ENCODE peak calls at places on chromosomes 7 and 10, in six cellular contexts. C, P, G, R, S and L are unnamed samples.

GRCh38 chr10:10587744-10588393 is 429.8 kb upstream of the CELF2 start:
- DNase-seq in G (no peak), P (no peak), R (no peak), S (no peak), C (no peak), L (no peak)

GRCh38 chr7:88312061-88312663 is 5.5 kb upstream of the STEAP4 start:
- DNase-seq in G (peak; percentile 62), C (no peak), P (no peak), S (peak; percentile 76), R (no peak), L (no peak)

GRCh38 chr7:78939669-78940068 is 513.8 kb downstream of the MAGI2 start:
- DNase-seq in S (no peak), G (no peak), R (no peak), P (no peak), C (no peak), L (no peak)

GRCh38 chr10:86556933-86557649 is 35.5 kb upstream of the WAPL start:
- DNase-seq in P (no peak), R (no peak), S (no peak), G (no peak), C (no peak), L (no peak)

GRCh38 chr7:132141109-132141508 is 435.2 kb downstream of the PLXNA4 start:
- DNase-seq in G (no peak), R (no peak), P (no peak), C (no peak), S (no peak), L (no peak)

GRCh38 chr10:34116780-34117179 is 698.3 kb downstream of the PARD3 start:
- DNase-seq in S (no peak), C (no peak), P (no peak), G (no peak), R (no peak), L (no peak)

GRCh38 chr7:45695249-45695995 is 121.3 kb downstream of the ADCY1 start:
- DNase-seq in R (no peak), G (no peak), C (no peak), P (no peak), S (no peak), L (no peak)

GRCh38 chr10:94224656-94225055 is 138.1 kb downstream of the NOC3L start:
- DNase-seq in P (no peak), G (no peak), C (no peak), S (no peak), R (no peak), L (no peak)

GRCh38 chr10:78963074-78964034 is 105.4 kb upstream of the ZMIZ1 start:
- DNase-seq in C (no peak), P (no peak), S (no peak), R (no peak), G (no peak), L (no peak)

GRCh38 chr7:137944168-137944567 is 57.7 kb downstream of the CREB3L2 start:
- DNase-seq in P (peak; percentile 28), S (no peak), C (no peak), R (no peak), G (no peak), L (no peak)

GRCh38 chr7:148162808-148163207 is 427.8 kb upstream of the C7orf33 start:
- DNase-seq in R (no peak), P (peak; percentile 15), C (no peak), S (no peak), G (no peak), L (no peak)

GRCh38 chr7:148161771-148162170 is 428.8 kb upstream of the C7orf33 start:
- DNase-seq in C (no peak), G (no peak), S (no peak), P (no peak), R (no peak), L (no peak)

GRCh38 chr7:148163246-148163645 is 427.3 kb upstream of the C7orf33 start:
- DNase-seq in G (no peak), C (no peak), P (no peak), S (no peak), R (no peak), L (no peak)
- TF ChIP-seq POLR2A in G (no peak), C (no peak), P (no peak), S (no peak), R (no peak), L (no peak)

DNA sequence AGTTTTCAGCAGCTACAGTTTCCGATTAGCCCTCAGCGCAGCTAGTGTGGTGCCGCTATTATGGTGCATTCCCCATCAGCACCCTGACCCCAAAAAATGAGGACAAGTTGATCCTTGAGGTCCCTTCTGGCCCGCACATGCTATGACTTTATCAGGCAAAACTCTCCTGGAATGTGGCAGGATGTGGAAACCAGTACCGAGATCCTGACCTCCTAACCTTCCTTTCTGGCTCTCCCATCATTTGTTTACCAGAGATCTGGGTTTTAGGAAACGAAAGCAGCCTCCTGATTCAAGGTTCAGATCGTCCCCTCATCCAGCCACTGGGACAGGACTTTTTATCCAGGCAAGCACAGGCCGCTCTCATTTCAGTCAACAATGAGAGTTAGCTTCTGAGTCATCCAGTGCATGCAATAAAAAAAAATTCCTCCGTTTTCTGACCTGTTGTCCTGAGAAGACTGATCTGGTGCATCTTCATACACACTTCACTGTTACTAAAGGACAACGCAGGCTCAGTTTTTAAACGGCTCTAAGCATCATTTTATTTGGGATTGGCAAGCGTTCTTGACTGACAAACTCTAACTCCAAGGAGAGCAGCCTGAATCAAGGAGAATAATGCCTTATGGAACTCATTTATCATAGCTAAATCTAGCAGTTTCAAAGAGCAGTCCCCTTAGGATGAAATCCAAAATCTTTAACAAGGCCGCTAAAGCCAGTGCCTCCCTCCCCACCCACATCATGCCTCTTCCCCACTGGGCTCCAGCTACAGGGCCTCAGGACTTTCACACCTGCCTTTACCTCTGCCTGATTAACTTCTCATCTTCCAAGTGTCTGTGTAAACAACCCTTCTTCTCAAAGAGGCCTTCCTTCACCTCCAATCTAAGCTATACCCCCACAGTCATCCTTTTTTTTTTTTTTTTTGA is 17.1 kb downstream of the PDLIM1 start:
- DNase-seq in C (no peak), P (no peak), S (peak; percentile 83), R (no peak), G (peak; percentile 61), L (no peak)
- TF ChIP-seq POLR2A in C (no peak), P (no peak), S (peak; percentile 39), R (no peak), G (no peak), L (no peak)

GRCh38 chr7:95204618-95205017 is 119.7 kb downstream of the PON1 start:
- DNase-seq in S (no peak), G (no peak), C (no peak), P (no peak), R (no peak), L (no peak)
- TF ChIP-seq POLR2A in S (no peak), G (no peak), C (no peak), P (no peak), R (no peak), L (no peak)

DNA sequence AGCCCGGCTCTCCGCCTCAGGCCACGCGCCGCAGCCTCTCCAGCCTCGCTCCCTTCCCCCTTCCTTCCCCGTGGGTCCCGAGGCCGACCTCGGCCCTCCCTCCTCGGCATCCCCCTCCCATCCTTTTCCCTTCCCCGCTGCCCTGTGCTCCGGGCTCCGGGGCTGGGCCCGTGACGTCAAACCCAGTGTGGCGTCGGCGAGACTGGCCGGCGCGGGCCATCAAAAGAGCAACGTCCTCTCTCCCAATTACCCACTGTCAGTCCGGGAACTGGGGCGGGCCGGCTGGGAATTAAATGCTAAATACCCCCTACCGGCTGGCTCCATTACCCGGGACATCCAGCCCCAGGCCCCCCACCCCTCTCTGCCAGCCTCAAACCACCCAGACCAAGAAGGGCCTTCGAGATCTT is 2.6 kb upstream of the GATA3 start:
- DNase-seq in G (no peak), P (no peak), S (no peak), C (no peak), R (no peak), L (no peak)
- TF ChIP-seq POLR2A in G (no peak), P (no peak), S (no peak), C (no peak), R (no peak), L (no peak)

GRCh38 chr7:106110238-106110560 is 1.9 kb downstream of the SYPL1 start:
- DNase-seq in R (no peak), C (no peak), P (no peak), G (no peak), S (no peak), L (no peak)

GRCh38 chr7:106110885-106111670 is 1.0 kb downstream of the SYPL1 start:
- DNase-seq in R (no peak), P (no peak), S (no peak), C (no peak), G (no peak), L (no peak)

GRCh38 chr7:106112118-106112971 is at the start of gene SYPL1:
- DNase-seq in C (peak; percentile 77), P (peak; percentile 91), R (peak; percentile 97), S (peak; percentile 92), G (peak; percentile 94), L (peak; percentile 95)

GRCh38 chr7:106112972-106113421 is 885 bp upstream of the SYPL1 start:
- DNase-seq in R (no peak), C (no peak), S (no peak), G (no peak), P (no peak), L (peak; percentile 28)

DNA sequence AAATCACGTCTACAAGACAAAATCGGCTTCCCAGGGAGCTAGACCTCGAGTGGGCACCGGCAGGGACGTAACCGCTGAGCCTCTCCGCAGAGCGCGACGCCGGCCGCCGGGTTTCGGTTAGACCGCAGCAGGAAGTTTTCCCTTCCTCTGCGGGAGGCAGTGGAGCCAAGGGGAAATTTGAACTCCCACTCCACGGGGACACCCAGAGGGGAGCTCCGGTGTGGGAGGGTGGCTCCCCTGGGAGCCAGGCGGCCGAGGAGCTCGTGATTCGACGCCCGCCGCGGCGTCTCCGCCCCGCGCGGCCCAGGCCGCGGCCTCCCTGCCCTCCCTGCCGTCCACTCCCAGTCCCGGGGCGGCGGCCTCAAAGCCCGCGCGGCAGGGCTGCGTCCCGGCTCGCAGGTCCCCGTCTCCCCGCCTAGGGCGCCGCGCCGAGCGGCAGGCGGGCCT is 418 bp downstream of the SYPL1 start:
- DNase-seq in R (peak; percentile 92), S (peak; percentile 83), C (peak; percentile 25), P (peak; percentile 68), G (no peak), L (peak; percentile 88)
- TF ChIP-seq POLR2A in R (peak; percentile 84), S (no peak), C (peak; percentile 5), P (no peak), G (no peak), L (peak; percentile 81)

GRCh38 chr7:16646427-16647081 is 573 bp downstream of the BZW2 start:
- DNase-seq in G (no peak), P (no peak), S (no peak), R (no peak), C (no peak), L (peak; percentile 59)

GRCh38 chr7:16644987-16645592 is 464 bp downstream of the ANKMY2 start:
- DNase-seq in P (no peak), R (peak; percentile 69), C (no peak), S (peak; percentile 32), G (no peak), L (no peak)

GRCh38 chr7:16644624-16644986 is 949 bp downstream of the ANKMY2 start:
- DNase-seq in S (peak; percentile 47), C (no peak), P (peak; percentile 50), G (peak; percentile 44), R (peak; percentile 77), L (peak; percentile 89)

GRCh38 chr7:16644157-16644556 is 1.4 kb downstream of the ANKMY2 start:
- DNase-seq in P (no peak), C (no peak), R (no peak), G (no peak), S (no peak), L (no peak)

GRCh38 chr7:16645593-16646426 is at the start of the genes ANKMY2 and BZW2:
- DNase-seq in G (peak; percentile 94), R (peak; percentile 96), S (peak; percentile 96), P (peak; percentile 94), C (peak; percentile 72), L (peak; percentile 96)
- TF ChIP-seq POLR2A in G (peak; percentile 90), R (peak; percentile 92), S (peak; percentile 95), P (peak; percentile 87), C (no peak), L (peak; percentile 92)

GRCh38 chr10:128018236-128018635 is 108.0 kb downstream of the MKI67 start:
- DNase-seq in C (no peak), R (peak; percentile 45), P (no peak), G (no peak), S (no peak), L (no peak)
- TF ChIP-seq POLR2A in C (no peak), R (no peak), P (no peak), G (no peak), S (no peak), L (no peak)